ENCODE peak calls at places on chromosomes 7 and 10, in four cellular contexts. A is AG09319, H is ascending aorta, J is MM.1S. C is an unnamed sample.

GRCh38 chr10:30705625-30706149 is 76.1 kb upstream of the LYZL2 start:
- DNase-seq in A (no peak), H (no peak), J (peak; percentile 57), C (no peak)

GRCh38 chr7:139105037-139105382 is 4.5 kb downstream of the ZC3HAV1 start:
- DNase-seq in A (no peak), H (no peak), J (peak; percentile 38), C (no peak)

GRCh38 chr7:157009170-157009777 is 1.2 kb downstream of the MNX1 start:
- DNase-seq in A (no peak), H (no peak), J (peak; percentile 6), C (peak; percentile 57)

GRCh38 chr10:91629715-91630549 is 2.9 kb downstream of the PPP1R3C start:
- DNase-seq in A (no peak), H (no peak), J (no peak), C (no peak)

GRCh38 chr7:2701832-2702593 is 14.0 kb downstream of the AMZ1 start:
- DNase-seq in A (no peak), H (no peak), J (no peak), C (no peak)

GRCh38 chr7:96685353-96685752 is 24.3 kb downstream of the SEM1 start:
- DNase-seq in A (no peak), H (no peak), J (no peak), C (no peak)

GRCh38 chr7:20331231-20331880 is 656 bp downstream of the ITGB8 start:
- DNase-seq in A (no peak), H (no peak), J (peak; percentile 70), C (peak; percentile 63)

GRCh38 chr7:70557281-70557680 is 574.7 kb upstream of the GALNT17 start:
- DNase-seq in A (no peak), H (no peak), J (no peak), C (no peak)

GRCh38 chr10:97788552-97789442 is 17.0 kb upstream of the SFRP5 start:
- DNase-seq in A (no peak), H (no peak), J (no peak), C (no peak)

GRCh38 chr7:105673367-105674188 is 92.3 kb upstream of the EFCAB10 start:
- DNase-seq in A (no peak), H (no peak), J (no peak), C (no peak)

GRCh38 chr7:13336227-13336626 is 648.8 kb downstream of the ARL4A start:
- DNase-seq in A (no peak), H (no peak), J (no peak), C (no peak)

GRCh38 chr10:80465839-80466590 is 11.9 kb downstream of the TSPAN14 start:
- DNase-seq in A (no peak), H (no peak), J (no peak), C (no peak)

GRCh38 chr10:91690412-91690811 is 57.5 kb upstream of the PPP1R3C start:
- DNase-seq in A (no peak), H (no peak), J (no peak), C (no peak)

GRCh38 chr10:13054844-13055243 is 45.1 kb upstream of the OPTN start:
- DNase-seq in A (no peak), H (no peak), J (no peak), C (no peak)

GRCh38 chr10:13053794-13054462 is 46.0 kb upstream of the OPTN start:
- DNase-seq in A (no peak), H (no peak), J (no peak), C (no peak)

GRCh38 chr10:13051126-13051694 is 48.8 kb upstream of the OPTN start:
- DNase-seq in A (no peak), H (no peak), J (no peak), C (no peak)

GRCh38 chr10:13056461-13057077 is 43.4 kb upstream of the OPTN start:
- DNase-seq in A (no peak), H (no peak), J (no peak), C (no peak)
- TF ChIP-seq CTCF in A (peak; percentile 25), H (peak; percentile 34), J (peak; percentile 12), C (no peak)

DNA sequence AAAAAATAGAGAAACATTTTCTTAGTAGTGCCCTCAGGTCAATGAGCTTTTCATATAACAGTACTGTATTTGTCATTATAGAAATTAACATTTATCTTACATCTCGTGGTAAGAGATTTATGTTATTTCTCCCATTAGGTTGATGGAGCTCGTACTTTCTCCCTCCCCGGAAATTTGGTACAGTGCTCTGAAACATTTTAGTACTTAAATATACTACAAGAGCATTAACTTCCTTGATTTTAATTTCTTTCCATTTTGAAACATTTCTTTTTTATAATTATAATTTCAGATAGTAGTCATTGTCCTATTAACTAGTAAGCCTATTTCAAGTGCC is 205.4 kb downstream of the MBL2 start:
- DNase-seq in A (no peak), H (no peak), J (no peak), C (no peak)
- TF ChIP-seq CTCF in A (no peak), H (no peak), J (no peak), C (no peak)

GRCh38 chr7:130566168-130566897 is 74.4 kb downstream of the MEST start:
- DNase-seq in A (no peak), H (no peak), J (no peak), C (no peak)

GRCh38 chr7:130559184-130559583 is 67.3 kb downstream of the MEST start:
- DNase-seq in A (no peak), H (no peak), J (no peak), C (no peak)

GRCh38 chr7:130566898-130567280 is 75.0 kb downstream of the MEST start:
- DNase-seq in A (no peak), H (no peak), J (no peak), C (no peak)

DNA sequence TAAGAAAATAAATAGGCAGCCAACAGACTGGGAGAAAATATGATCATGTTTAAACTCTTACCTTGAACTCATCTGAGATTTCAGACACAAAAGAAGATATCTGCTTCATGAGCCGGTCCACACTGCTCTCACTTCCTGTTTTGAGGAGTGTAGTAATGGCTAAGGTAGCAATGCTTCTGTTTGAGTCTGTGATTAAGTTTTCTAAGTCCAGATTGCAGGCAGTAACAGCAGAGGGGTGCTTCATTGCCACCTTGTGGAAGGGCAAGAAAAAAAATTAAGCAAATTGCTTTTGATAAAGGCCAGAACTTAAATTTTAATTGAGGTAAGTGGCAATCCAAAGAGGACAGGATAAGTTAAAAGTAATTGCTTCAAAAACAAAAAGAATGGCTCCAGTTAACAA is 69.1 kb downstream of the MEST start:
- DNase-seq in A (no peak), H (no peak), J (peak; percentile 92), C (peak; percentile 70)
- TF ChIP-seq CTCF in A (peak; percentile 19), H (no peak), J (peak; percentile 79), C (peak; percentile 35)

GRCh38 chr7:74582447-74583039 is 75.0 kb upstream of the GTF2I start:
- DNase-seq in A (no peak), H (no peak), J (no peak), C (no peak)
- TF ChIP-seq CTCF in A (no peak), H (no peak), J (no peak), C (no peak)

DNA sequence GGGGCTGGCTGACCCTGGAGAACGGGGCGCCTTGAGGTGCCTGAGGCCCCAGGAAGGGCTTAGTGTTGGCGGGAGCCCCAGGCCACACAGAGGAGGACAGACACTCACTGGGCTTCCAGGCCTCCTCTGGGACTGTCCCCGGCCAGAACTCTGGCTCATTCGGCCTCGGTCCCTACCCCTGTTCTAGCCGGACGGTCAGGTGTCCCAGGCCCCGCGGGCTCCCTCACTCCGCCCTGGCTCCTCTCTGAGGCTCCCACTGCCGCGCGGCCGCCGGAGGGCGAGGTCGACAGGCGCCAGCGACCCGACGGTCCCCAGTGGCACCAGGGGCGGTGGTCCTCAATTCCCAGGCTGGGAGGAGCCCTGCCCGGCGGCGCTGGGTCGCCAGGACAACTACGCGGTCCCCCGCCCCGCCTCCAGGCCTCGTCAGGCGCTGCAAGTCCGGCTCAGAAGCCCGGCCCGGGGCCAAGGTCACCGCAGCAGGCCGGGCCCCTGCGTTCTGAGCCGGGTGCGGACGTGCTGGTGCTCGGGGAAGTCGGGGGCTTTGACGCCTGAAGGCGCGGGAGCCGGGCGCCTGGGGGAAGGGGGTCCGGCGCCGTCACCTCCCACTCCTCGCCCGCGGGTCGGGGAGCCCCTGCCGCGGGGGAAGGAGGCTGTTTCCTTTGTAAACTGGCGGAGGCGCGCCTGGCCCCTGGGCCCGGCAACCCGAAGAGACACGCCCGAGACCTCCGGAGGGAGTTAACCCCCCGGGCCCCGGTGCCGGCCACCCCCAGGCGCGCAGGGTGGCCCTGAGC is 1.1 kb upstream of the PWWP2B start:
- DNase-seq in A (no peak), H (no peak), J (no peak), C (no peak)
- TF ChIP-seq CTCF in A (no peak), H (no peak), J (no peak), C (no peak)

DNA sequence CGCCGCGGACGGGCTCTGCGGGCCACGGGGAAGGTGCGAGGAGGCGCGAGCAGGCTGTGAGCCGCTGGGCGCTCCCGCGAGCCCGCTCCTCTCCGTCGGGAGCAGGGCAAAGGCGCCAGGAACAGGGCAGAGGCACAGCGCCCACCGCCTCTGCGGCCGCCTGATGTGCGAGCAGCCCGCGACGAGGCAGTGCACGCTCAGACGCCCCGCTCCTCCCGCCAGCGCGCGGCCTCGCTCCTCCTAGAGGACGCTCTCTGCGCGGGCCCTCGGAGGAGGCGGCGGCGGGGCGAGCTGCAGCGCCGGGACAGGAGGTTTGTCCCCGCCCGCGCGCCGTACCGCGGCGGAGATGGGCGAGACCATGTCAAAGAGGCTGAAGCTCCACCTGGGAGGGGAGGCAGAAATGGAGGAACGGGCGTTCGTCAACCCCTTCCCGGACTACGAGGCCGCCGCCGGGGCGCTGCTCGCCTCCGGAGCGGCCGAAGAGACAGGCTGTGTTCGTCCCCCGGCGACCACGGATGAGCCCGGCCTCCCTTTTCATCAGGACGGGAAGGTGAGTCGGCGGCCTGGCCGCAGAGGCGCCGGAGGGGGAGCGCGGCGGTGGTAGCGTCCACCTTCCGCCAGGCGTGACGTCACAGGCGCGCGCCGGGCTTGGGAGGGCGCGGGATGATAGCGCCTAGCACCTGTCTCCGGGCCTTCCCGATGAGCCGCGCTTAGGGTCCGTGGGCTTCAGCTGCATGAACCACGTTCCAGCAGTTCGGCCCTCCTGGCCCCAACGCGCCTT is 733 bp downstream of the LANCL2 start:
- DNase-seq in A (peak; percentile 94), H (peak; percentile 70), J (peak; percentile 96), C (peak; percentile 95)
- TF ChIP-seq CTCF in A (peak; percentile 24), H (peak; percentile 21), J (peak; percentile 19), C (peak; percentile 43)

DNA sequence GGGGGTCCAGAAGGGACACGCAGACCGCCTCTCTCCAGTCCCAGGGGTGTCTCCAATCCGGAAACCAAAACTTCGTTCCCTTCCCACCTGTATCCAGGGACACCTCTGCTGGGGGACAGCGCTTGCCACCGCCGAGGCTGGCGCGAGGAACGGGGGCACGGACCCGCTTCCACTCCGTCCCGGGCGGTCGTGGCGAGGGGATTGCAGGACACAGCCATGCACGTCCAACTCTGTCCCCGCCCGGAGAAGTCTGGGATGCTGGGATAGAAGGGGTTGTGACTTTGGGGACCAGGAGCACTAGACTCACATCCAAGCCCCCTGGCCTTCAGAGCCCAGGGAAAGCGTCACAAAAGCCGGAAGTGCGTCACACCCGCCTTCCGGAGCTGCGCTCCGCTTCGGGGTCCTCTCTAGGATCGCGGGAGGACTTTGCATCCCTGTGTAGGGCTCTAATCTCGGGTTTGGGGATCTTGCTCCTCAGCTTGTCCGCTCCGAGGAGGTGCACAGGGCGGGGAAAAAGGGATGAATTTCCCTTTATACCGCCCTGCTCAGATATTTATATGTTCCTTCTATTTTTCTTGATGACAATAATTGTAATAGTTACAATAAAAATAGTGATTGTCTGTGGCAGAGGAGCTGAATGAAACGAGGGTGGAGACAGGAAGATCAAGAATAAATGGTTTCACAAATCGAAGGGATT is at the start of gene FAM200A:
- DNase-seq in A (peak; percentile 72), H (peak; percentile 15), J (peak; percentile 93), C (peak; percentile 93)
- TF ChIP-seq CTCF in A (no peak), H (no peak), J (no peak), C (no peak)

GRCh38 chr7:47232751-47233412 is 349.0 kb downstream of the TNS3 start:
- DNase-seq in A (no peak), H (no peak), J (no peak), C (no peak)
- TF ChIP-seq CTCF in A (peak; percentile 15), H (no peak), J (no peak), C (no peak)